ENCODE peak calls at places on chromosomes 16 and 17, in ten cellular contexts. One of them, this sample, is unnamed.
A peak's percentile ranks its signal among the peaks of the same experiment; 100 is the strongest.

GRCh38 chr17:42317256-42317966 is 29.1 kb downstream of the STAT5A start:
- DNase-seq in right lobe of liver: no peak
- DNase-seq in astrocyte of the spinal cord: no peak
- DNase-seq in T-helper 1 cell: no peak
- DNase-seq in A172: no peak
- DNase-seq in A549: no peak
- DNase-seq in iris pigment epithelial cell: no peak
- DNase-seq in NCI-H1092: no peak
- DNase-seq in CD8-positive, alpha-beta T cell: no peak
- DNase-seq in HCEC 1CT: no peak
- DNase-seq in this sample: no peak

GRCh38 chr17:1650731-1651558 is 1.3 kb upstream of the RILP start:
- DNase-seq in A549: no peak
- DNase-seq in right lobe of liver: peak; percentile 65
- DNase-seq in NCI-H1092: no peak
- DNase-seq in astrocyte of the spinal cord: no peak
- DNase-seq in T-helper 1 cell: no peak
- DNase-seq in CD8-positive, alpha-beta T cell: no peak
- DNase-seq in A172: no peak
- DNase-seq in iris pigment epithelial cell: no peak
- DNase-seq in HCEC 1CT: no peak
- DNase-seq in this sample: no peak

GRCh38 chr17:29555840-29556239 is 11.0 kb downstream of the ABHD15 start:
- DNase-seq in iris pigment epithelial cell: no peak
- DNase-seq in A549: peak; percentile 70
- DNase-seq in CD8-positive, alpha-beta T cell: no peak
- DNase-seq in right lobe of liver: no peak
- DNase-seq in T-helper 1 cell: no peak
- DNase-seq in A172: no peak
- DNase-seq in astrocyte of the spinal cord: no peak
- DNase-seq in HCEC 1CT: no peak
- DNase-seq in NCI-H1092: no peak
- DNase-seq in this sample: no peak

GRCh38 chr17:10105513-10106001 is 92.8 kb downstream of the GAS7 start:
- DNase-seq in right lobe of liver: no peak
- DNase-seq in iris pigment epithelial cell: peak; percentile 66
- DNase-seq in astrocyte of the spinal cord: no peak
- DNase-seq in CD8-positive, alpha-beta T cell: no peak
- DNase-seq in A172: no peak
- DNase-seq in HCEC 1CT: no peak
- DNase-seq in T-helper 1 cell: no peak
- DNase-seq in A549: no peak
- DNase-seq in NCI-H1092: no peak
- DNase-seq in this sample: no peak

GRCh38 chr16:53892155-53892554 is 188.2 kb downstream of the FTO start:
- DNase-seq in T-helper 1 cell: peak; percentile 21
- DNase-seq in astrocyte of the spinal cord: peak; percentile 76
- DNase-seq in iris pigment epithelial cell: peak; percentile 70
- DNase-seq in NCI-H1092: peak; percentile 40
- DNase-seq in HCEC 1CT: peak; percentile 55
- DNase-seq in A172: peak; percentile 44
- DNase-seq in A549: peak; percentile 62
- DNase-seq in right lobe of liver: no peak
- DNase-seq in CD8-positive, alpha-beta T cell: no peak
- DNase-seq in this sample: no peak

GRCh38 chr16:89505204-89506112 is 2.7 kb upstream of the SPG7 start:
- DNase-seq in HCEC 1CT: peak; percentile 95
- DNase-seq in NCI-H1092: peak; percentile 41
- DNase-seq in iris pigment epithelial cell: peak; percentile 89
- DNase-seq in CD8-positive, alpha-beta T cell: peak; percentile 91
- DNase-seq in T-helper 1 cell: peak; percentile 86
- DNase-seq in A549: peak; percentile 96
- DNase-seq in A172: peak; percentile 77
- DNase-seq in right lobe of liver: peak; percentile 95
- DNase-seq in astrocyte of the spinal cord: peak; percentile 78
- DNase-seq in this sample: peak; percentile 16

GRCh38 chr17:76408037-76408849 is 23.8 kb downstream of the SPHK1 start:
- DNase-seq in iris pigment epithelial cell: peak; percentile 38
- DNase-seq in T-helper 1 cell: peak; percentile 50
- DNase-seq in A172: peak; percentile 56
- DNase-seq in NCI-H1092: peak; percentile 47
- DNase-seq in HCEC 1CT: peak; percentile 37
- DNase-seq in A549: peak; percentile 73
- DNase-seq in right lobe of liver: peak; percentile 81
- DNase-seq in astrocyte of the spinal cord: peak; percentile 51
- DNase-seq in CD8-positive, alpha-beta T cell: peak; percentile 80
- DNase-seq in this sample: no peak

GRCh38 chr17:81043319-81043724 is 8.4 kb downstream of the BAIAP2 start:
- DNase-seq in NCI-H1092: no peak
- DNase-seq in A172: no peak
- DNase-seq in HCEC 1CT: no peak
- DNase-seq in A549: no peak
- DNase-seq in astrocyte of the spinal cord: no peak
- DNase-seq in T-helper 1 cell: no peak
- DNase-seq in CD8-positive, alpha-beta T cell: no peak
- DNase-seq in right lobe of liver: peak; percentile 30
- DNase-seq in iris pigment epithelial cell: no peak
- DNase-seq in this sample: no peak